ENCODE peak calls at places on chromosomes 5 and 9, in eight cellular contexts. N, X, H, Z, D, B, K and O are unnamed samples.
A peak's percentile ranks its signal among the peaks of the same experiment; 100 is the strongest.

GRCh38 chr5:95042040-95042439 is 242.9 kb downstream of the MCTP1 start:
- DNase-seq in Z (no peak), K (no peak), H (no peak), B (no peak), D (no peak), X (no peak), N (no peak), O (no peak)

GRCh38 chr9:127796899-127797370 is 5.7 kb upstream of the FPGS start:
- DNase-seq in D (no peak), H (no peak), K (no peak), Z (peak; percentile 65), N (no peak), B (no peak), X (no peak), O (no peak)

GRCh38 chr5:174503461-174504265 is 220.7 kb upstream of the MSX2 start:
- DNase-seq in K (no peak), N (no peak), X (no peak), B (no peak), Z (peak; percentile 84), H (no peak), D (no peak), O (no peak)

GRCh38 chr5:154302181-154302580 is 111.6 kb downstream of the GALNT10 start:
- DNase-seq in Z (no peak), K (peak; percentile 82), H (no peak), X (no peak), N (peak; percentile 69), B (no peak), D (peak; percentile 71), O (no peak)

GRCh38 chr9:30943446-30944232 is 1440.8 kb upstream of the ACO1 start:
- DNase-seq in K (no peak), H (no peak), Z (no peak), D (peak; percentile 22), X (no peak), B (no peak), N (no peak), O (no peak)

GRCh38 chr9:130050472-130050871 is 3.2 kb upstream of the GPR107 start:
- DNase-seq in B (no peak), H (no peak), D (no peak), K (no peak), Z (no peak), N (no peak), X (no peak), O (no peak)

GRCh38 chr9:104748359-104749031 is 1.0 kb downstream of the NIPSNAP3A start:
- DNase-seq in D (no peak), X (no peak), B (no peak), K (no peak), H (no peak), N (peak; percentile 18), Z (peak; percentile 13), O (peak; percentile 74)

GRCh38 chr5:83527191-83527590 is 55.6 kb downstream of the VCAN start:
- DNase-seq in Z (no peak), B (no peak), D (no peak), N (no peak), H (no peak), K (no peak), X (no peak), O (no peak)

GRCh38 chr5:96440185-96440538 is 7.1 kb upstream of the PCSK1 start:
- DNase-seq in Z (no peak), K (no peak), X (no peak), N (no peak), B (no peak), H (no peak), D (no peak), O (no peak)

GRCh38 chr5:96434201-96434645 is 1.2 kb upstream of the PCSK1 start:
- DNase-seq in X (no peak), D (peak; percentile 67), Z (peak; percentile 74), N (peak; percentile 69), H (peak; percentile 37), K (peak; percentile 68), B (peak; percentile 27), O (peak; percentile 13)

GRCh38 chr5:96439477-96440184 is 6.6 kb upstream of the PCSK1 start:
- DNase-seq in N (no peak), Z (no peak), D (no peak), X (no peak), K (no peak), H (no peak), B (no peak), O (no peak)
- TF ChIP-seq CTCF in N (no peak), Z (peak; percentile 20), D (no peak), X (no peak), K (no peak), H (no peak), B (peak; percentile 25), O (peak; percentile 49)

DNA sequence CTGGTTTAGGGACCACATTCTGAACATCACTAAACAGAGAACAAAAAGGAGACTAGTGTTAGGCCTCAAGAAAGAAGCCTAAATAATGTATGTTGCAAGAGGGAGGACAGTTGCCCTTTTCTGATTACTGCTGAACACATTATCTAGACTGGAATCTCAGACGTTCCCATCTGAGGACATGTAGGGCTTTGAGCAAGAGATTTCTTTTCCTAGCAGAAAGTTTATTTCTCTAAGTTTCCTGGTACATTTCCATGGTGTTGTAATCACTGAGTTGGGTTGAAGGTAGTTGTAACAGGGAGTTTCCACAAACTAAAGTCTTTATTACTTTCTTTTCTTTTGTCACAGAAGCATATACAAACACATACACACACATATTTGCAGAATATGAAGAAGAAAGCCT is 269.2 kb downstream of the RFX3 start:
- DNase-seq in Z (peak; percentile 29), N (no peak), H (no peak), B (no peak), D (no peak), K (no peak), X (no peak), O (no peak)
- H3K36me3 ChIP-seq in Z (no peaks in the 10 kb centered on the region), N (peaks cover 10% of the 10 kb centered on the region), H (peaks cover 11% of the 10 kb centered on the region), B (no peaks in the 10 kb centered on the region), D (no peaks in the 10 kb centered on the region), K (no peaks in the 10 kb centered on the region), X (no peaks in the 10 kb centered on the region), O (no peaks in the 10 kb centered on the region)

DNA sequence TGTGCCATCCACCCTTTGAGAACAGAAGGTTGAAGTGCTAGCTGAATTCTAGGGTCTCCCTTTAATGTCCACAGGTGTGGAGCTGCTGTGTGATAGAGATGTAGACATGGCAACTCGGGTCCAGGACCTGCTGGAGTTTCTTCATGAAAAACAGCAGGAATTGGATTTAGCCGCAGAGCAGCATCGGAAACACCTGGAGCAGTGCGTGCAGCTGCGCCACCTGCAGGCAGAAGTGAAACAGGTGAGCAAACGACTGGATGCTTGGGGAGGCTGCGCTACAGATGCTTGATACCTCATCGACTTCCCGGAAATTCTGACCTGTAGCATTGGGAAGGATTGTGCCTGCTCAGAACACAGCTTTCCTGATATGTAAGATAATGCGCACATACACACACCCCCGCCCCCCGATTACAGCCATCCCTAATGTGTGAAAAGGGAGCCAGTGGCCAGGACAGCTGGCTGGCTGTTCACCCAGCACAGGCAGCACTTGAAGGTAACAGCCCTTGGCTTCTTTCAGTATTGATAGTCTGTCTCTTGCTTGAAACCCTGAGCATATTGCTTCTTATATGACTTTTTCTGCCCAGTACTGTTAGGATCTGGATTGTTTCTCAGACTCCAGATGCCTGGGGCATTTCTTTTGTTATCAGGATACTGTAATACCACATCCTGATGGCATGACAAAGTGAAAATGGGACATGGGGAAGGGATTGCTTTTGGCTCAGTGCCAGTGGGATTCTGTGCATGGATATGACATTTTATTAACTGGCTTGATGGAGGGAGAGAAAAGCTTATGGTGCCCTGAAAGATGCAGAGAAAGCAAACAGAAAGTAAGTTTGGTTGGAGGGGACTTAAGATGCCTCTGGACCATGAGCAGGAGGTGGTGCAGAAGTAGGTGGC is 216.8 kb upstream of the OTULINL start:
- DNase-seq in K (peak; percentile 66), N (no peak), X (no peak), H (no peak), B (peak; percentile 53), D (no peak), Z (no peak), O (no peak)
- TF ChIP-seq CTCF in K (peak; percentile 53), N (peak; percentile 29), X (peak; percentile 54), H (peak; percentile 3), B (peak; percentile 67), D (peak; percentile 43), Z (peak; percentile 22), O (peak; percentile 30)

DNA sequence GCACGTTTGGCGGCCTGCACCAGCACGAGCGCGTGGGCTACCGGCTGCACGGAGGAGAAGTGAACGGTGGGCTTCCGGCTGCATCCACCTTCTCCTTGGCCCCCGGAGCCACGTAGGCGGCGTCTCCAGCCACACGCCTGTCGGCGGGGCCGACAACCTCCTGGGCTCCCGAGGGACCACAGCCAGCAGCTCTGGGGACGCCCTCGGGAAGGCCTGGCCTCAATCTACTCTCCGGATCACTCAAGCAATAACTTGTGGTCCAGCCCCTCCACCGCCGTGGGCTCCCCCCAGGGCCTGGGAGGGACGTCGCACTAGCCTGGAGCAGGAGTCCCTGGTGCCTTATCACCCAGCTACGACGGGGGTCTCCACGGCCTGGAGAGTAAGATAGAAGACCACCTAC is 73.7 kb downstream of the INSL6 start:
- DNase-seq in Z (no peak), N (no peak), K (no peak), B (no peak), X (no peak), D (no peak), H (no peak), O (peak; percentile 35)
- H3K36me3 ChIP-seq in Z (peaks cover 24% of the 10 kb centered on the region), N (peaks cover 21% of the 10 kb centered on the region), K (no peaks in the 10 kb centered on the region), B (no peaks in the 10 kb centered on the region), X (no peaks in the 10 kb centered on the region), D (peaks cover 2% of the 10 kb centered on the region), H (peaks cover 19% of the 10 kb centered on the region), O (peaks cover 21% of the 10 kb centered on the region)

GRCh38 chr5:38528162-38528703 is 28.2 kb downstream of the LIFR start:
- DNase-seq in D (no peak), Z (no peak), N (no peak), B (no peak), H (no peak), K (no peak), X (no peak), O (no peak)
- TF ChIP-seq CTCF in D (no peak), Z (no peak), N (no peak), B (no peak), H (no peak), K (no peak), X (no peak), O (no peak)